ENCODE peak calls at places on chromosome 11, in seven cellular contexts. F, K, G, C, E, S and D are unnamed samples.
A peak's percentile ranks its signal among the peaks of the same experiment; 100 is the strongest.

GRCh38 chr11:35260342-35260985 is 121.5 kb downstream of the CD44 start:
- DNase-seq in F (no peak), E (no peak), S (no peak), G (peak; percentile 93), K (no peak), C (no peak), D (no peak)

GRCh38 chr11:65434667-65435179 is 12.1 kb downstream of the NEAT1 start:
- DNase-seq in F (no peak), G (peak; percentile 13), C (no peak), E (no peak), K (no peak), S (no peak), D (no peak)

GRCh38 chr11:103384652-103385051 is 275.4 kb downstream of the DYNC2H1 start:
- DNase-seq in G (no peak), C (no peak), E (no peak), S (no peak), K (no peak), F (no peak), D (no peak)

GRCh38 chr11:106961518-106961917 is 56.8 kb downstream of the GUCY1A2 start:
- DNase-seq in E (no peak), K (no peak), F (no peak), G (peak; percentile 83), S (no peak), C (no peak), D (no peak)

GRCh38 chr11:116499396-116500001 is 273.3 kb downstream of the BUD13 start:
- DNase-seq in G (peak; percentile 74), K (no peak), F (no peak), S (no peak), C (peak; percentile 93), E (peak; percentile 38), D (peak; percentile 55)

GRCh38 chr11:95895815-95896214 is 28.1 kb downstream of the MTMR2 start:
- DNase-seq in S (no peak), C (no peak), F (no peak), G (no peak), K (no peak), E (no peak), D (no peak)

GRCh38 chr11:9351321-9351881 is 33.1 kb upstream of the IPO7 start:
- DNase-seq in G (no peak), C (no peak), K (no peak), S (no peak), E (no peak), F (no peak), D (no peak)

GRCh38 chr11:84905411-84905810 is 721.7 kb downstream of the DLG2 start:
- DNase-seq in F (no peak), S (no peak), K (no peak), C (no peak), G (peak; percentile 54), E (no peak), D (no peak)

GRCh38 chr11:65204646-65205601 is 23.2 kb downstream of the CAPN1 start:
- DNase-seq in S (no peak), C (peak; percentile 43), K (no peak), E (peak; percentile 57), F (no peak), G (peak; percentile 45), D (no peak)